ENCODE peak calls at places on chromosomes 7 and 10, in five cellular contexts. F is Peyer's patch, R is sigmoid colon, T is stomach, M is thoracic aorta. Y is an unnamed sample. For H3K4me1, the result is how much of the 10 kb centered on the place peaks cover.

GRCh38 chr7:30247546-30248386 is 36.6 kb upstream of the ZNRF2 start:
- DNase-seq in F (no peak), T (no peak), M (no peak), R (no peak), Y (no peak)

GRCh38 chr10:78691301-78692030 is 377.3 kb upstream of the ZMIZ1 start:
- DNase-seq in F (no peak), T (no peak), R (no peak), M (no peak), Y (no peak)

GRCh38 chr10:132752961-132753360 is 33.0 kb downstream of the NKX6-2 start:
- DNase-seq in R (no peak), F (no peak), M (no peak), T (no peak), Y (no peak)

GRCh38 chr10:14253079-14253478 is 77.6 kb downstream of the FRMD4A start:
- DNase-seq in F (no peak), M (no peak), R (no peak), T (no peak), Y (no peak)

GRCh38 chr10:133276435-133277201 is at the start of gene ADAM8:
- DNase-seq in F (peak), T (peak), M (no peak), R (no peak), Y (no peak)

GRCh38 chr7:140400381-140400780 is 2.1 kb upstream of the SLC37A3 start:
- DNase-seq in M (no peak), F (no peak), R (no peak), T (no peak), Y (no peak)

GRCh38 chr7:135936497-135937217 is 40.5 kb downstream of the MTPN start:
- DNase-seq in R (no peak), M (no peak), F (no peak), T (no peak), Y (no peak)

GRCh38 chr7:64463636-64464375 is 99.1 kb downstream of the ZNF680 start:
- DNase-seq in F (peak), M (peak), R (peak), T (no peak), Y (peak)

GRCh38 chr7:151114151-151115090 is 28.1 kb downstream of the AGAP3 start:
- DNase-seq in M (no peak), F (no peak), T (peak), R (no peak), Y (peak)

GRCh38 chr7:151115836-151116418 is 29.7 kb downstream of the AGAP3 start:
- DNase-seq in M (no peak), T (peak), F (no peak), R (no peak), Y (peak)

GRCh38 chr7:151113344-151114150 is 27.3 kb downstream of the AGAP3 start:
- DNase-seq in M (no peak), F (no peak), R (no peak), T (no peak), Y (no peak)

GRCh38 chr7:151116603-151117002 is 30.3 kb downstream of the AGAP3 start:
- DNase-seq in F (no peak), R (no peak), M (no peak), T (no peak), Y (no peak)

GRCh38 chr7:151115121-151115835 is 29.0 kb downstream of the AGAP3 start:
- DNase-seq in T (no peak), F (no peak), R (no peak), M (no peak), Y (no peak)
- H3K4me3 ChIP-seq in T (peak), F (peak), R (no peak), M (no peak), Y (peak)

GRCh38 chr7:54394877-54395276 is 147.3 kb upstream of the VSTM2A start:
- DNase-seq in M (no peak), R (no peak), T (no peak), F (no peak), Y (no peak)
- H3K4me1 ChIP-seq in M (under half), R (under half), T (under half), F (under half), Y (under half)

GRCh38 chr7:96013836-96014235 is 241.5 kb downstream of the DYNC1I1 start:
- DNase-seq in F (no peak), M (no peak), T (no peak), R (no peak), Y (no peak)
- H3K27ac ChIP-seq in F (no peak), M (no peak), T (no peak), R (no peak), Y (no peak)

DNA sequence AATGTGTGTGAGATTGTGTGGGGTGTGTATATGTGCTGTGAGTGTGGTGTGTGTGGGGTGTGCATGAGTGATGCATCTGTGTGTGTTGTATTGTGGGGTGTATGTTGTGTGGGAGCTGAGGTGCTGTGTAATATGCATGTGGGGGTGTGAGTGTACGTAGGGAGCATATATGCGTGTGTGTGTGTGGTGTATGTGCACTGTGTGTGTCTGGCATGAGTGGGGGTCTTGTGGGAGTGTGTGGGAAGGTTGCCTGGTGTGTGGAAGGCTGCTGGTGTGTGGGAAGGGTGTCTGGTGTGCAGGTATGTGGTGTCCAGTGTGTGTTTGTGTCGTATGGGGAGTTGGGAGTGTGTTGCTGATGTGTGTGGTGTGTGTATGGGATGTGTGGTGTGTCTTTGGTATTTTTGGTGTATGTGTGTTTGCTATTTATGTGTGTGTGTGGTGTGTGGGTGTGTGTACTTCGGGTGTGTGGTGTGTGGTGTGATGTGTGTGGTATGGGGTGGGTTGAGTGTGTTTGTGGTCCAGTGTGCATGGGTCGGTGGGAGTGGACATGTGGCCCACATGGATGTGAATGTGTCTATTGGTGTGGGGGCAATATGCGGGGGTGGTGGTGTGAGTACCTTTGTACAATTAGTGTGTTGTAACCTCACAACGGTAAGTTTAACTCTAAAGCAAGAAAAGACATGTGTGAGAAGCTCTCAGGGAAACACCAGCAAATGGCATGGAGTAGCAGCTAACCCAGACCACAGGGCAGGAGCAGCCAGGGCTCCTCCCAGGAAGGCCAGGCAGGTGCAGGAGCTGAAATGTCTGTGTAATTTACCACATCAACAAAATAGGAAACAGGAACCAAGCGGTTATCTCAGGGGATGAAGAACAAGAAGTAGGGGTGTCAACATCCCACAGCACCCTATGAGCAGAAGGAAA is 11.8 kb downstream of the ANTXRL start:
- DNase-seq in M (no peak), R (no peak), T (no peak), F (peak), Y (no peak)
- H3K4me3 ChIP-seq in M (no peak), R (no peak), T (no peak), F (no peak), Y (no peak)

GRCh38 chr10:113058175-113058961 is 108.3 kb downstream of the TCF7L2 start:
- DNase-seq in F (no peak), M (no peak), T (no peak), R (peak), Y (peak)

GRCh38 chr10:113056468-113057021 is 106.5 kb downstream of the TCF7L2 start:
- DNase-seq in M (no peak), F (no peak), T (no peak), R (no peak), Y (no peak)

GRCh38 chr10:113061054-113061430 is 111.0 kb downstream of the TCF7L2 start:
- DNase-seq in T (no peak), M (no peak), R (no peak), F (no peak), Y (no peak)

GRCh38 chr10:113060221-113061053 is 110.4 kb downstream of the TCF7L2 start:
- DNase-seq in R (peak), F (no peak), T (no peak), M (no peak), Y (peak)

DNA sequence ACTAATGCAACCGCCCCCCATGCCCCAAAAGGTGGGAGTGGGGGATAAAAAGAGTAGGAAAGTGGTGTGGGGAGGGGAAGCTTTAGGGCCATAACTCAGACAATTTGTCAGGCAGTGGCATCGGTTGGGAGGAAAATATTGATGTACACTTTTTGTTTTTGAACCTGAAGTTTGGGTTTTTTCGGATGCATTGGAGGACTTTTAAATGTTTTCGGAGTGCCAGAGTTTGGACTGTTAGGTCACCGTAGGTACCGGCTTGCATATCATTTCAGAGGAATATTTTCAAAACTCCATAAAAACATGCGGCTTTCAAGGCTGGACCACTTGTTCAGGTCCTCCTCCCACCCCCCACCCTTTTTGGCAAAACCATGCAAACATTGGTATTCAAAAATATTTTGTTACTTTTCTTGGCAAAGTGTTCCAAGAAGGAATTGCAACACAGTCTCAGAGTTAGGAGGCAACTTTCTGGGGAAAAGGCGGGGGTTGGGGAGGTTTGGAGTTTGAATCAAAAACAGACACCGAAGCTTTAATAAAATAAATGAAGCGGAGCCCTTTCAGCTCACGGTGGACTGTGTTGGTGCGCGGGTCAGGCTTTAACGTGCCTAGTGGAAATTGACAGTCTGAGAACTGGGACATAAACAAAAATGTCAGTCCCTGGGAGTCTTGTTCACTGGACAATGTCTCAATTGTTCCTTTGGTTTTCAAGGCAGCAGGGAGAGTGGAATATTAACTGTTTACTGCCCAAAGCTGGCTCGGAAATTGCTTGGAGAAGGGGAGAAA is 109.1 kb downstream of the TCF7L2 start:
- DNase-seq in R (peak), M (no peak), F (no peak), T (no peak), Y (peak)
- H3K4me1 ChIP-seq in R (half or more), M (half or more), F (under half), T (half or more), Y (under half)

GRCh38 chr10:119252051-119252465 is 44.7 kb downstream of the GRK5 start:
- DNase-seq in M (no peak), F (no peak), R (no peak), T (no peak), Y (no peak)
- H3K27ac ChIP-seq in M (peak), F (peak), R (peak), T (peak), Y (no peak)